ENCODE peak calls at places on chromosomes 7 and 10, in six cellular contexts. L is cerebellar nuclear complex, K is HCT116, V is AG04449, C is AG09319, A is NCI-H345. W is an unnamed sample.

GRCh38 chr10:63588436-63589180 is 67.4 kb downstream of the REEP3 start:
- DNase-seq in L (no peak), A (peak; percentile 28), V (no peak), C (no peak), K (no peak), W (no peak)

GRCh38 chr10:117553171-117553814 is 10.7 kb downstream of the EMX2 start:
- DNase-seq in C (no peak), K (no peak), L (no peak), A (no peak), V (no peak), W (no peak)

GRCh38 chr10:93309062-93309461 is 173.1 kb downstream of the MYOF start:
- DNase-seq in V (no peak), K (no peak), A (no peak), C (no peak), L (no peak), W (no peak)

GRCh38 chr7:370775-371118 is 80.8 kb downstream of the FOXL3 start:
- DNase-seq in L (no peak), V (no peak), A (no peak), K (no peak), C (no peak), W (no peak)

GRCh38 chr7:136923111-136923510 is 54.7 kb downstream of the CHRM2 start:
- DNase-seq in K (no peak), A (no peak), V (peak; percentile 40), C (peak; percentile 48), L (no peak), W (no peak)

GRCh38 chr10:98340261-98340675 is 72.3 kb upstream of the LOXL4 start:
- DNase-seq in L (peak; percentile 86), V (no peak), A (peak; percentile 18), C (no peak), K (no peak), W (no peak)

GRCh38 chr7:7772385-7772784 is 54.0 kb upstream of the RPA3 start:
- DNase-seq in L (no peak), V (no peak), K (no peak), C (no peak), A (peak; percentile 72), W (peak; percentile 34)

GRCh38 chr7:2569421-2569820 is 10.6 kb downstream of the IQCE start:
- DNase-seq in V (no peak), K (no peak), L (no peak), A (no peak), C (no peak), W (no peak)

GRCh38 chr10:69965919-69966662 is 86.6 kb upstream of the MACROH2A2 start:
- DNase-seq in A (no peak), C (no peak), L (no peak), V (no peak), K (no peak), W (no peak)

GRCh38 chr10:122341141-122341810 is 33.2 kb upstream of the PLEKHA1 start:
- DNase-seq in L (no peak), A (no peak), C (no peak), V (no peak), K (no peak), W (no peak)

GRCh38 chr7:3408814-3409595 is 108.0 kb downstream of the SDK1 start:
- DNase-seq in A (peak; percentile 11), L (no peak), C (no peak), V (no peak), K (no peak), W (no peak)

GRCh38 chr7:82530361-82530760 is 86.8 kb upstream of the CACNA2D1 start:
- DNase-seq in A (no peak), L (no peak), V (no peak), C (no peak), K (no peak), W (no peak)

W was measured in brain pericyte.